ENCODE peak calls at places on chromosomes 16 and 17, in six cellular contexts. N is trophoblast cell, M is H1, O is mesenchymal stem cell, W is IMR-90, Y is H9. A is an unnamed sample.

GRCh38 chr17:58335779-58336455 is 7.3 kb upstream of the TSPOAP1 start:
- DNase-seq in N (no peak), W (no peak), O (no peak), Y (no peak), M (no peak), A (no peak)

GRCh38 chr16:28208824-28209223 is 2.9 kb downstream of the XPO6 start:
- DNase-seq in N (no peak), Y (no peak), W (no peak), O (no peak), M (no peak), A (no peak)

GRCh38 chr17:27495460-27495859 is 39.2 kb downstream of the KSR1 start:
- DNase-seq in M (no peak), N (no peak), W (no peak), O (no peak), Y (no peak), A (no peak)

GRCh38 chr17:61221181-61221580 is 178.5 kb upstream of the TBX2 start:
- DNase-seq in M (no peak), N (no peak), O (no peak), W (no peak), Y (no peak), A (no peak)

GRCh38 chr16:4667203-4667983 is 26.0 kb upstream of the NUDT16L1 start:
- DNase-seq in Y (no peak), N (no peak), W (no peak), M (no peak), O (no peak), A (no peak)

GRCh38 chr17:59521465-59522126 is 43.8 kb upstream of the DHX40 start:
- DNase-seq in M (peak), N (peak), O (peak), Y (peak), W (peak), A (peak)

GRCh38 chr16:47079883-47080282 is 63.9 kb downstream of the NETO2 start:
- DNase-seq in Y (no peak), W (no peak), O (no peak), N (no peak), M (no peak), A (peak)

GRCh38 chr16:31298958-31299357 is 39.2 kb downstream of the ITGAM start:
- DNase-seq in Y (no peak), M (no peak), N (no peak), W (no peak), O (no peak), A (no peak)

GRCh38 chr17:81057079-81057730 is 22.3 kb downstream of the BAIAP2 start:
- DNase-seq in Y (no peak), N (peak), M (no peak), W (no peak), O (peak), A (no peak)

GRCh38 chr16:21986692-21987246 is 14.1 kb downstream of the PDZD9 start:
- DNase-seq in W (no peak), Y (no peak), O (no peak), M (no peak), N (no peak), A (no peak)

GRCh38 chr16:26993988-26994387 is 72.7 kb upstream of the C16orf82 start:
- DNase-seq in W (peak), Y (no peak), O (peak), M (no peak), N (no peak), A (no peak)

GRCh38 chr17:10316986-10317834 is 55.6 kb downstream of the MYH13 start:
- DNase-seq in W (peak), N (peak), O (peak), M (peak), Y (peak), A (no peak)

GRCh38 chr17:82031885-82032627 is 578 bp downstream of the RAC3 start:
- DNase-seq in W (no peak), M (peak), Y (peak), N (no peak), O (peak), A (no peak)

GRCh38 chr17:71342726-71343125 is 778.1 kb upstream of the SOX9 start:
- DNase-seq in N (no peak), O (no peak), M (no peak), W (no peak), Y (no peak), A (no peak)

GRCh38 chr17:40663252-40663651 is 1.7 kb downstream of the KRT222 start:
- DNase-seq in N (no peak), Y (no peak), O (no peak), M (no peak), W (no peak), A (no peak)

GRCh38 chr17:69060835-69061234 is at the start of gene ABCA9:
- DNase-seq in O (no peak), W (peak), Y (no peak), M (no peak), N (no peak), A (no peak)

GRCh38 chr17:35079547-35079946 is 16.0 kb upstream of the RFFL start:
- DNase-seq in Y (no peak), O (peak), W (peak), M (no peak), N (no peak), A (no peak)

GRCh38 chr16:4570688-4571321 is 14.7 kb downstream of the C16orf96 start:
- DNase-seq in W (no peak), M (peak), N (no peak), Y (peak), O (peak), A (no peak)

GRCh38 chr17:57505841-57506240 is 239.3 kb downstream of the CCDC182 start:
- DNase-seq in M (no peak), O (no peak), W (no peak), Y (no peak), N (no peak), A (no peak)

GRCh38 chr17:72152392-72152727 is 31.5 kb downstream of the SOX9 start:
- DNase-seq in O (no peak), N (no peak), W (peak), M (no peak), Y (no peak), A (no peak)

GRCh38 chr17:12402963-12403622 is 262.6 kb upstream of the MYOCD start:
- DNase-seq in N (no peak), M (no peak), Y (no peak), O (peak), W (peak), A (no peak)

GRCh38 chr17:72397687-72398086 is 276.9 kb downstream of the SOX9 start:
- DNase-seq in M (no peak), O (no peak), W (peak), Y (no peak), N (no peak), A (no peak)

GRCh38 chr16:908526-909155 is 62.1 kb downstream of the LMF1 start:
- DNase-seq in Y (no peak), N (peak), M (no peak), W (no peak), O (no peak), A (no peak)

GRCh38 chr16:2775765-2776499 is 1.1 kb downstream of the ELOB start:
- DNase-seq in N (no peak), Y (no peak), W (no peak), M (no peak), O (no peak), A (no peak)

GRCh38 chr16:2777231-2777902 is at the start of gene ELOB:
- DNase-seq in N (peak), Y (peak), M (peak), O (peak), W (peak), A (peak)

GRCh38 chr16:2775317-2775716 is 1.8 kb downstream of the ELOB start:
- DNase-seq in N (no peak), O (no peak), W (no peak), Y (no peak), M (no peak), A (no peak)

GRCh38 chr16:2778692-2778958 is 1.5 kb upstream of the ELOB start:
- DNase-seq in O (no peak), M (no peak), N (no peak), W (no peak), Y (no peak), A (no peak)

DNA sequence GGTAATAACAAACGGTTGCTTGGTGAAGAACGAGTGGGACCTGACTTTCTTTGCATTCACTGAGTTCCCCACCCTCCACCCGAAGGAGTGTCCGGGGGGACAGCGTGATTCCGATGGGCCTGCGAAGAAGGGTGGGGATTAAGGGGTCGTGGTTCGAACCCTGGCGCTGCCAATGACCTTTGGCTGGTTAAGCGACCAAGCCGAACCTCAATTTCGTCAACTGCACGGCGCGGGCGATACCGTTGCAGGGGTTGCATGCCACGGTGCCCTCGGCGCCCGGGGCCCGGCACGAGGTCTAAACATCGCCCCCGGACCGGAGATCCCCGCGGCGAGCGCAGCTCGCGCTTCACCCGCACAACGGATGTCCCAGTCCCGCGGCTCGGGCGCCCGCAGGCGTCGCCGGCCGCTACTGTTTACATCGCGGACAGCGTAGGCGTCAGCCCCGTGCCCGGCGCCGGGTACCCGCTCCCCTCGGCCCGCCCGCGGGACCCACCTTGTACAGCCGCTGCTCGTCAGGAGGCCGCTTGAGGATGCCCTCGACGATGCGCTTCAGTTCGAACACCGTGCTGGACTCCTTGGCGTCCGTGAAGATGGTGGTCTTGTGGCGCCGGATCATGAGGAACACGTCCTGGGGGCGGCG is 460 bp downstream of the ELOB start:
- DNase-seq in O (peak), Y (no peak), M (no peak), N (peak), W (no peak), A (peak)
- H4K8ac ChIP-seq in O (peak), Y (no peak), M (peak), N (peak), W (peak), A (no peak)

DNA sequence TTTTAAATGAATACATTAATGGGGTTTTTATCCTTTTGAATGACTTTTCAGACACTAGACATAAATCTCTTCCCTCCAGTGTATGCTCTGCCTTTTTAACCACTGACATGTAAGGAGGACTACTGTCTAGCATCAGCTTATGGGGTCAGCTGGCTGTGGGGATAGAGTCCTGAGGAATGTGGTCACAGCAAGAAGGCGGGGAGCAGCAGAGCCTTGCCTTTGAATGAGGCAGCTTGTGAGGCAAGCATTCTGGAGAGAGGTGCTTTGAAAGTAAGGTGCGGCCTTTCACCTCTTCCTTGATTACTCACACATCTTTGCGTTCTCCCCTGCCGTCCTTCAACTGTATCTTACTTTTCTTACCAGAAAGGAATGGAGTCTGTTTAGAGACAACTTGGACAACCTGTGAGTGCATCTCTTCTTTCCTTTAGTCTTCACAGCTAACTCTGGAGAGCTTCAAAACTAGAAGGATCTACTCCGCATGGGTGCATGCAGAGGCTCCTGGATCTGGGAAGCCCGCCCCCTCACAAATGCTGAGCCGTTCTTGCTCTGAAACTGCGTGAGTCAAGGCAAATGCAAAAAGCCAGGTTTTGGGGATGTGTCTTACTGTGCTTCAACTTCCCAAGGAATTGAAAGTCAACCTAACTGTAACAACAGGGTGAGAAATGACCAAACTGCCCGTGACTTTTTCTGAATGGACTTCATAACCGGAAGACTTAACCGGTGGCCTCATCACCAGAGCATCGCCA is 49.9 kb downstream of the ADCY7 start:
- DNase-seq in O (no peak), Y (no peak), N (no peak), W (no peak), M (no peak), A (no peak)
- H3K14ac ChIP-seq in O (no peak), Y (no peak), N (no peak), W (no peak), M (no peak), A (no peak)

DNA sequence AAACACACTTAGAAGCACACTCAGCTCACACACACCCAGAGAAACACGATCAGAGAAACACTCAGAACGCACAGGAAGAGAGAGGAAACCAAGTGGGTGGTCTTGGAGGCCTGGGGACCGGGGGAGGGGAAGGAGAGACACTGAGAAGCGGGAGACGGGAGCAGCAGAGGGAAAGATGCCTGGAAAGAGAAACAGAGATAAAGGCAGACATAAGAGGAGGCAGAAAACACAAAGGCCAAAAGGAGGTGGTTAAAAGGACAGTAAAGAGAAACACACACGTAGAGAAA is 1.3 kb downstream of the TMEM98 start:
- DNase-seq in O (peak), W (peak), Y (no peak), N (no peak), M (no peak), A (no peak)
- H2AFZ ChIP-seq in O (no peak), W (peak), Y (no peak), N (no peak), M (no peak), A (peak)

DNA sequence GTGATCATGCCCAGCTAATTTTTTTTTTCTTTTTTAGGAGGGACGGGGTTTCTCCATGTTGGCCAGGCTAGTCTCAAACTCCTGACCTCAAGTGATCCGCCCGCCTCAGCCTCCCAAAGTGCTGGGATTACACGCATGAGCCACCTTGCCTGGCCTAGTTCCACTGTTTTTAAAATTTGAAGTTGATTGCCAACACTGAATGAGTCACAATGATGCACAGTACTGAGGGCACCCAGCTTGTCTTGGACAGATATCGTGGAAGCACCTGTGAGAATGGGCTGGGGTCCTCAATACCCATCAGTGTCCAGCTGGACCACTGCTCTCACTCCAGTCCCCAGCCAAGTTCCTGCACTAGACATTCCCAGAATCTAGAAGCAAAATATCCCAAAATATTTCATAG is 2.5 kb downstream of the KNOP1 start:
- DNase-seq in N (no peak), M (no peak), W (no peak), O (no peak), Y (no peak), A (no peak)
- H4K8ac ChIP-seq in N (no peak), M (peak), W (no peak), O (no peak), Y (no peak), A (no peak)

GRCh38 chr17:46963571-46963970 is 15.5 kb downstream of the RPRML start:
- DNase-seq in W (no peak), M (no peak), N (no peak), Y (no peak), O (no peak), A (no peak)

GRCh38 chr17:46960152-46960551 is 18.9 kb downstream of the RPRML start:
- DNase-seq in N (no peak), O (no peak), M (no peak), W (no peak), Y (no peak), A (no peak)

GRCh38 chr17:46964315-46965265 is 14.5 kb downstream of the RPRML start:
- DNase-seq in W (peak), Y (peak), O (peak), N (no peak), M (peak), A (peak)

GRCh38 chr17:46958192-46958591 is 20.9 kb downstream of the RPRML start:
- DNase-seq in O (no peak), M (no peak), W (no peak), Y (no peak), N (no peak), A (no peak)

GRCh38 chr17:46962374-46962790 is 16.7 kb downstream of the RPRML start:
- DNase-seq in M (no peak), N (no peak), W (peak), O (peak), Y (no peak), A (no peak)
- H3K14ac ChIP-seq in M (no peak), N (no peak), W (peak), O (no peak), Y (no peak), A (no peak)

GRCh38 chr17:19361326-19361725 is 1.2 kb downstream of the B9D1 start:
- DNase-seq in N (no peak), M (no peak), Y (no peak), O (peak), W (no peak), A (no peak)
- H2AFZ ChIP-seq in N (no peak), M (no peak), Y (no peak), O (no peak), W (no peak), A (no peak)

GRCh38 chr16:19386555-19386954 is 31.1 kb upstream of the TMC5 start:
- DNase-seq in M (no peak), O (no peak), Y (no peak), W (no peak), N (no peak), A (no peak)
- H4K8ac ChIP-seq in M (no peak), O (no peak), Y (no peak), W (no peak), N (no peak), A (no peak)